ENCODE peak calls at places on chromosomes 6 and 20, in nine cellular contexts. N is left ventricle myocardium inferior, T is pancreas, P is tibial artery, O is cardiac muscle cell, C is adrenal gland, W is tibial nerve, X is right atrium auricular region, B is A549. F is an unnamed sample.
A peak's percentile ranks its signal among the peaks of the same experiment; 100 is the strongest.

GRCh38 chr20:32052090-32052791 is at the start of gene HCK:
- DNase-seq in N (peak; percentile 49), W (no peak), T (no peak), C (no peak), B (no peak), P (no peak), O (no peak), X (no peak), F (no peak)

GRCh38 chr6:39347906-39348585 is 25.5 kb upstream of the KCNK16 start:
- DNase-seq in P (peak; percentile 83), W (peak; percentile 68), T (peak; percentile 76), O (peak; percentile 73), N (peak; percentile 63), B (peak; percentile 38), X (peak; percentile 77), C (peak; percentile 67), F (peak; percentile 72)

GRCh38 chr20:51337126-51337805 is 205.3 kb downstream of the NFATC2 start:
- DNase-seq in X (no peak), B (no peak), N (no peak), O (no peak), T (no peak), P (no peak), C (no peak), W (no peak), F (no peak)

GRCh38 chr20:51826372-51826771 is 24.1 kb upstream of the SALL4 start:
- DNase-seq in W (no peak), O (no peak), C (no peak), T (no peak), P (no peak), N (no peak), X (no peak), B (no peak), F (no peak)

GRCh38 chr6:133396225-133396624 is 155.1 kb downstream of the EYA4 start:
- DNase-seq in O (peak; percentile 37), W (no peak), C (no peak), T (no peak), B (no peak), P (no peak), N (no peak), X (no peak), F (peak; percentile 85)

GRCh38 chr6:109322825-109323580 is 59.3 kb downstream of the CD164 start:
- DNase-seq in P (peak; percentile 76), X (no peak), B (no peak), W (no peak), O (no peak), T (no peak), N (peak; percentile 21), C (peak; percentile 25), F (no peak)

GRCh38 chr20:61295726-61296628 is 43.9 kb downstream of the CDH4 start:
- DNase-seq in B (no peak), O (no peak), N (no peak), T (no peak), W (no peak), X (no peak), C (no peak), P (no peak), F (peak; percentile 50)

GRCh38 chr6:135306740-135307420 is 125.8 kb downstream of the MYB start:
- DNase-seq in P (no peak), B (no peak), X (no peak), T (no peak), C (no peak), W (no peak), O (peak; percentile 41), N (no peak), F (no peak)

GRCh38 chr20:32793059-32793458 is 26.7 kb upstream of the MAPRE1 start:
- DNase-seq in P (no peak), X (no peak), N (no peak), O (no peak), C (no peak), B (no peak), T (no peak), W (no peak), F (peak; percentile 9)

GRCh38 chr6:14499804-14500203 is 382.2 kb downstream of the CD83 start:
- DNase-seq in N (no peak), B (peak; percentile 63), P (no peak), X (no peak), C (no peak), W (no peak), T (no peak), O (peak; percentile 70), F (peak; percentile 82)

GRCh38 chr6:108200631-108201030 is 34.8 kb downstream of the NR2E1 start:
- DNase-seq in B (peak; percentile 78), T (no peak), O (peak; percentile 12), N (no peak), W (no peak), P (no peak), C (no peak), X (no peak), F (peak; percentile 67)

GRCh38 chr20:5884465-5885335 is 65.6 kb downstream of the TRMT6 start:
- DNase-seq in T (no peak), W (no peak), X (no peak), P (no peak), N (no peak), C (no peak), B (no peak), O (no peak), F (no peak)
- H3K4me1 ChIP-seq in T (no peaks in the 10 kb centered on the region), W (no peaks in the 10 kb centered on the region), X (no peaks in the 10 kb centered on the region), P (no peaks in the 10 kb centered on the region), N (peaks cover 22% of the 10 kb centered on the region), C (no peaks in the 10 kb centered on the region), B (no peaks in the 10 kb centered on the region), O (no peaks in the 10 kb centered on the region), F (peaks cover 21% of the 10 kb centered on the region)

GRCh38 chr6:37050854-37051137 is 45.3 kb downstream of the FGD2 start:
- DNase-seq in X (no peak), C (no peak), N (no peak), W (no peak), O (no peak), T (no peak), B (no peak), P (no peak), F (no peak)

GRCh38 chr6:37049735-37049989 is 44.2 kb downstream of the FGD2 start:
- DNase-seq in W (no peak), T (no peak), C (no peak), O (no peak), X (no peak), N (no peak), P (no peak), B (no peak), F (no peak)

GRCh38 chr6:37051138-37052026 is 45.9 kb downstream of the FGD2 start:
- DNase-seq in N (peak; percentile 92), B (peak; percentile 78), X (peak; percentile 94), P (peak; percentile 93), C (peak; percentile 88), T (peak; percentile 89), W (peak; percentile 81), O (peak; percentile 81), F (peak; percentile 88)

GRCh38 chr6:37048851-37049734 is 43.6 kb downstream of the FGD2 start:
- DNase-seq in O (peak; percentile 90), T (peak; percentile 82), P (no peak), C (no peak), X (no peak), B (no peak), W (no peak), N (peak; percentile 45), F (peak; percentile 77)

GRCh38 chr6:37049990-37050853 is 44.8 kb downstream of the FGD2 start:
- DNase-seq in B (no peak), O (no peak), W (no peak), P (peak; percentile 74), N (peak; percentile 67), T (peak; percentile 49), X (peak; percentile 71), C (peak; percentile 61), F (no peak)
- H3K4me1 ChIP-seq in B (peaks cover 20% of the 10 kb centered on the region), O (no peaks in the 10 kb centered on the region), W (peaks cover 23% of the 10 kb centered on the region), P (peaks cover 10% of the 10 kb centered on the region), N (peaks cover 29% of the 10 kb centered on the region), T (peaks cover 29% of the 10 kb centered on the region), X (no peaks in the 10 kb centered on the region), C (no peaks in the 10 kb centered on the region), F (peaks cover 26% of the 10 kb centered on the region)

GRCh38 chr6:119343573-119344146 is 5.9 kb downstream of the MAN1A1 start:
- DNase-seq in N (no peak), O (no peak), B (no peak), T (no peak), X (no peak), P (no peak), W (no peak), C (no peak), F (no peak)

GRCh38 chr6:119343167-119343566 is 6.4 kb downstream of the MAN1A1 start:
- DNase-seq in X (no peak), C (no peak), B (no peak), O (no peak), P (no peak), T (no peak), W (no peak), N (no peak), F (no peak)

GRCh38 chr6:119339941-119340456 is 9.6 kb downstream of the MAN1A1 start:
- DNase-seq in P (no peak), X (no peak), B (no peak), W (no peak), N (no peak), T (no peak), O (no peak), C (no peak), F (no peak)

GRCh38 chr6:119342430-119342829 is 7.1 kb downstream of the MAN1A1 start:
- DNase-seq in O (no peak), T (no peak), C (no peak), B (no peak), X (no peak), N (no peak), P (no peak), W (no peak), F (no peak)

DNA sequence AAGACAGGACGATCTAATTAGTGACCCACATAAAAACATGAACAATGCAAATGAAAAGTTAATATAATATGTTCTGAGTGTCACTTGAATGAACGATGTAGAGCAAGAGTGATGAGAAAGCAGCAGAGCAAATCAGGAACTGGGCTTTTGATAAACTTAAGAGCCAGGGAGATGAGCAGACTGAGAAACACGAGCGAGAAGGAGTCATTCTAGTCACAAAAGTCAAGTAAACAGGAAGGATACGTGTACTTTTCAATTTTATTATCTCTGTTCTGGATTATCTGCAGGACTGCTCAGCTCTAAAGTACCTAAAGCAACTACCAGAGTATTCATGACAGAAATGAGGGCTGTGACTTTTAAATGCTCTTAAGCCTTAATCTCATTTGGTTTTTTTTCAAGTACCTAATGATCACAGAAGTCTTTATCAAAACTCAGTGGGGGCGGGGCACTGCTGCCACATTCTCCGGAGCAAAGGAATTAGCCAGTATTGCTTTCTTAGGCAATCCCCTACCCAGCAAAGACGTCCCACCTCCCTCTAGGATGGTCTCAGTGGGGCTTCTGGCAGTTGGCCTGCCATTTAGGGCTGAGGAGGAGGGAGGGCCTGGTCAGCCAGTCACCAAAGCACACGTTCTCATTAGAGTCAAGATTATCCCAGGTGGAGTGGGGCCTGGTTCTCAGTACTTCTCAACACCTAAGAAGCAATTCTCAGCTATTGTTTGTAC is 8.6 kb downstream of the MAN1A1 start:
- DNase-seq in N (no peak), X (no peak), C (no peak), O (no peak), P (no peak), W (no peak), T (no peak), B (no peak), F (no peak)
- H3K4me1 ChIP-seq in N (peaks cover 93% of the 10 kb centered on the region), X (no peaks in the 10 kb centered on the region), C (no peaks in the 10 kb centered on the region), O (peaks cover 43% of the 10 kb centered on the region), P (peaks cover 92% of the 10 kb centered on the region), W (peaks cover 66% of the 10 kb centered on the region), T (peaks cover 36% of the 10 kb centered on the region), B (no peaks in the 10 kb centered on the region), F (no peaks in the 10 kb centered on the region)

DNA sequence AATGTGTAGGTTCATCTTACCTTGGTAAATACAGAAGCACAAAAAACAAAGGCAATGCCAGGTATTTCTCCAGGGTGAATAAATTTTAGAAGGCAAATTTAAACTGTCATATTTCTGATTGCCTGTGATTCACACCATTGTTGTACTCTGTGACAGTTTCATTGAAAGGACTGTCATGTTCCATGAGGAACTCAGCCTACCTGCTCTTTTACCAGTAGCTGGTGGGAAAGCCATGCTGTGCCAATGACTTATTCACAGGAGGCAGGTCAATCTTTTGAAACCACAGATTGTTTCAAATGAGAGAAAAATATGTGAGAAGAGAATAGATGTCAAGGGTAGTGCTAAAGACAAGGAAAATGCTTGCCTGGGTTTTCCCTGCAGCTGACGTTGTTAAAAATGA is 206.4 kb downstream of the LAMA2 start:
- DNase-seq in B (no peak), P (no peak), X (no peak), C (no peak), N (no peak), W (no peak), T (no peak), O (no peak), F (no peak)
- H3K4me1 ChIP-seq in B (no peaks in the 10 kb centered on the region), P (no peaks in the 10 kb centered on the region), X (no peaks in the 10 kb centered on the region), C (no peaks in the 10 kb centered on the region), N (peaks cover 32% of the 10 kb centered on the region), W (peaks cover 32% of the 10 kb centered on the region), T (no peaks in the 10 kb centered on the region), O (no peaks in the 10 kb centered on the region), F (no peaks in the 10 kb centered on the region)

F was measured in SJCRH30.